ENCODE peak calls at places on chromosomes 4 and X, in four cellular contexts. One of them, this sample, is unnamed.

GRCh38 chr4:8410066-8410600 is 30.4 kb downstream of the ACOX3 start:
- DNase-seq in heart right ventricle: no peak
- DNase-seq in GM13977: no peak
- DNase-seq in thyroid gland: no peak
- DNase-seq in this sample: no peak

GRCh38 chr4:170047774-170048354 is 21.7 kb upstream of the MFAP3L start:
- DNase-seq in heart right ventricle: peak
- DNase-seq in GM13977: peak
- DNase-seq in thyroid gland: peak
- DNase-seq in this sample: peak

GRCh38 chrX:40184968-40185367 is 87.2 kb upstream of the BCOR start:
- DNase-seq in heart right ventricle: no peak
- DNase-seq in GM13977: no peak
- DNase-seq in thyroid gland: no peak
- DNase-seq in this sample: no peak

GRCh38 chr4:89110541-89110985 is 770 bp upstream of the TIGD2 start:
- DNase-seq in heart right ventricle: no peak
- DNase-seq in GM13977: no peak
- DNase-seq in thyroid gland: peak
- DNase-seq in this sample: no peak

GRCh38 chr4:26346203-26346620 is 25.4 kb downstream of the RBPJ start:
- DNase-seq in heart right ventricle: peak
- DNase-seq in GM13977: no peak
- DNase-seq in thyroid gland: no peak
- DNase-seq in this sample: no peak

GRCh38 chrX:7943600-7944245 is 16.5 kb upstream of the PNPLA4 start:
- DNase-seq in heart right ventricle: no peak
- DNase-seq in GM13977: no peak
- DNase-seq in thyroid gland: peak
- DNase-seq in this sample: no peak

GRCh38 chr4:149555146-149555545 is 260.5 kb downstream of the IQCM start:
- DNase-seq in heart right ventricle: no peak
- DNase-seq in GM13977: no peak
- DNase-seq in thyroid gland: no peak
- DNase-seq in this sample: no peak

GRCh38 chrX:24153175-24153795 is 3.8 kb downstream of the ZFX start:
- DNase-seq in heart right ventricle: no peak
- DNase-seq in GM13977: no peak
- DNase-seq in thyroid gland: peak
- DNase-seq in this sample: no peak

GRCh38 chr4:7775396-7775795 is 164.3 kb downstream of the AFAP1 start:
- DNase-seq in heart right ventricle: no peak
- DNase-seq in GM13977: no peak
- DNase-seq in thyroid gland: no peak
- DNase-seq in this sample: no peak

GRCh38 chr4:83285022-83285387 is 407 bp upstream of the COQ2 start:
- DNase-seq in heart right ventricle: peak
- DNase-seq in GM13977: peak
- DNase-seq in thyroid gland: no peak
- DNase-seq in this sample: peak

GRCh38 chr4:17721496-17722360 is 59.7 kb downstream of the FAM184B start:
- DNase-seq in heart right ventricle: no peak
- DNase-seq in GM13977: no peak
- DNase-seq in thyroid gland: no peak
- DNase-seq in this sample: no peak

GRCh38 chr4:184168406-184169019 is 49.2 kb downstream of the ENPP6 start:
- DNase-seq in heart right ventricle: peak
- DNase-seq in GM13977: peak
- DNase-seq in thyroid gland: peak
- DNase-seq in this sample: peak

GRCh38 chr4:53654300-53654758 is 63.0 kb upstream of the LNX1 start:
- DNase-seq in heart right ventricle: peak
- DNase-seq in GM13977: peak
- DNase-seq in thyroid gland: no peak
- DNase-seq in this sample: no peak

GRCh38 chr4:7649411-7649740 is 214.6 kb upstream of the PSAPL1 start:
- DNase-seq in heart right ventricle: no peak
- DNase-seq in GM13977: no peak
- DNase-seq in thyroid gland: no peak
- DNase-seq in this sample: no peak

GRCh38 chr4:53916431-53916889 is 147.9 kb downstream of the CHIC2 start:
- DNase-seq in heart right ventricle: no peak
- DNase-seq in GM13977: no peak
- DNase-seq in thyroid gland: no peak
- DNase-seq in this sample: no peak

GRCh38 chrX:120795301-120795700 is 80.4 kb downstream of the CT47B1 start:
- DNase-seq in heart right ventricle: no peak
- DNase-seq in GM13977: no peak
- DNase-seq in thyroid gland: no peak
- DNase-seq in this sample: no peak